ENCODE peak calls at places on chromosomes 4 and X, in seven cellular contexts. M, G, J, T, I, X and N are unnamed samples.

GRCh38 chr4:109432676-109433075 is 939 bp upstream of the SEC24B start:
- DNase-seq in M (no peak), G (no peak), J (no peak), T (no peak), I (no peak), X (no peak), N (peak; percentile 10)

GRCh38 chr4:105455998-105456397 is 17.9 kb downstream of the PPA2 start:
- DNase-seq in M (no peak), G (no peak), J (no peak), T (no peak), I (no peak), X (no peak), N (no peak)

GRCh38 chrX:42143866-42144592 is 220.7 kb upstream of the CASK start:
- DNase-seq in M (no peak), G (no peak), J (no peak), T (no peak), I (no peak), X (no peak), N (no peak)

GRCh38 chr4:7414736-7415510 is 19.8 kb downstream of the PSAPL1 start:
- DNase-seq in M (no peak), G (no peak), J (no peak), T (no peak), I (no peak), X (no peak), N (no peak)

GRCh38 chrX:70878925-70879324 is 29.6 kb downstream of the TEX11 start:
- DNase-seq in M (no peak), G (no peak), J (no peak), T (no peak), I (no peak), X (peak; percentile 1), N (no peak)

GRCh38 chrX:103531002-103531401 is 11.7 kb upstream of the RAB40A start:
- DNase-seq in M (no peak), G (no peak), J (no peak), T (no peak), I (no peak), X (no peak), N (no peak)

GRCh38 chrX:12895856-12896255 is 10.6 kb upstream of the TLR8 start:
- DNase-seq in M (no peak), G (no peak), J (no peak), T (no peak), I (no peak), X (no peak), N (no peak)

GRCh38 chr4:89303177-89303576 is 4.4 kb downstream of the GPRIN3 start:
- DNase-seq in M (no peak), G (no peak), J (no peak), T (no peak), I (no peak), X (no peak), N (no peak)

GRCh38 chr4:147136783-147137182 is 191.1 kb upstream of the TTC29 start:
- DNase-seq in M (no peak), G (no peak), J (no peak), T (no peak), I (no peak), X (no peak), N (no peak)

GRCh38 chr4:67929447-67929846 is 33.8 kb downstream of the TMPRSS11A start:
- DNase-seq in M (no peak), G (no peak), J (no peak), T (no peak), I (peak; percentile 45), X (no peak), N (no peak)

GRCh38 chr4:182142146-182143085 is 100.8 kb upstream of the TENM3 start:
- DNase-seq in M (no peak), G (no peak), J (no peak), T (no peak), I (no peak), X (no peak), N (no peak)

GRCh38 chr4:137193564-137193963 is 338.7 kb downstream of the PCDH18 start:
- DNase-seq in M (no peak), G (no peak), J (no peak), T (no peak), I (no peak), X (no peak), N (no peak)

GRCh38 chr4:137200322-137200721 is 332.0 kb downstream of the PCDH18 start:
- DNase-seq in M (no peak), G (no peak), J (no peak), T (peak; percentile 13), I (no peak), X (no peak), N (no peak)

GRCh38 chr4:137203601-137204000 is 328.7 kb downstream of the PCDH18 start:
- DNase-seq in M (no peak), G (no peak), J (no peak), T (no peak), I (no peak), X (no peak), N (peak; percentile 4)

DNA sequence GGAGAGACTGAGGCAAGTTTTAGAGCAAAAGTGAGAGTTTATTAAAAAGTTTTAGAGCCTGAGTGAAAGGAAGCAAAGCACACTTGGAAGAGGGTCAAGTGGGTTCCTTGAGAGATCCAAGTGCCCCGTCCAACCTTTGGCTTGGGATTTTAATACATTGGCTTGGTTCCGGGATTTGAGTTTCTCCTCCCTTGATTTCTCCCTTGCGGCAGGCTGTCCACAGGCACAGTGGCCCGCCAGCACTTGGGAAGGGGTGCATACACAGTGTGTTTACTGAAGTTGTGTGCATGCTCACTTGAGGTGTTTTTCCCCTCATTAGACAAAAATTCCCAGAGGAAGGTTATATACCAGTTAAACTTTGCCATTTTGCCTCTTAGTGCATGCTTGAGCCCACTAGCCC is 333.5 kb downstream of the PCDH18 start:
- DNase-seq in M (no peak), G (no peak), J (no peak), T (no peak), I (no peak), X (no peak), N (no peak)
- TF ChIP-seq JUND in M (no peak), G (no peak), J (no peak), T (no peak), I (no peak), X (no peak), N (no peak)

GRCh38 chr4:176383273-176384077 is 63.7 kb downstream of the SPCS3 start:
- DNase-seq in M (no peak), G (no peak), J (no peak), T (no peak), I (no peak), X (no peak), N (no peak)
- TF ChIP-seq JUND in M (no peak), G (no peak), J (no peak), T (no peak), I (no peak), X (no peak), N (no peak)

DNA sequence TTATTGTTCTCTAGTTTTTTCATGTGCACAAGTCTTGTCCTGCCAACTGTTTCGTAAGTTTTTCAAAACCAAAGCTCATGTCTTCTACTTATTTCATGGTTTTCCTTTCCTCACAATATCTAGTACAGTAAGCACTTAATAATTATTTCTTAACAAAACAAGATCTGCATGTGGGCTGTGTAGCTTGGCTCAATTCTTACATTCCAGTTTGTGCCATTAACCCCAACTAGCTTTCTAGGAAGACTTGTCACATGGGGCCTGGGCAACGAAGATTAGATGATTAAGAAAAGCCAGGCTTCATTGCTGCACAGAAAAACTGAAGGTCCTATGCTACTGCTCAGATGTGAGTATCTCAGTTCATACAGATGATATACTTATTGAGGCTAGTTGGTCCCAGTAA is 155.3 kb upstream of the TEX13A start:
- DNase-seq in M (no peak), G (no peak), J (no peak), T (no peak), I (no peak), X (no peak), N (no peak)
- TF ChIP-seq JUND in M (no peak), G (no peak), J (no peak), T (no peak), I (no peak), X (no peak), N (no peak)

DNA sequence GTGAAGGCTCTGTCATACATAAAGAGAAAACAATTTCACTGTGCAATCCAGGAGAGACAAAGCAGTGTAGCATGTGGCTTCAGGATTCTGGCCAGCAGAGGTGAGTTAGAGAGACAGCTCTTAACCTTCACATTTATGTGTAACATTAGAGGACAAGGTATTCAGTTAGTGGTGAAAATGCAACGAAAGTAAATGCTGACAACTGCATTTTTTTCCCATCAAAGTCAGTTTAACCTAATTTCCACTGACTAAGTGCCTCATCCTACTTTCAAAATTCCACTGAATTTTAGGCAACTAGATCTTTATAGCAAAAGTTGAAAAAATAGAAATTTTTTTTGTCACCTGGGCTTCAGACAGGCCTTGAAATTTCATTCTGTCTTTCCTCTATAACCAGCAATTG is 130.8 kb upstream of the LNX1 start:
- DNase-seq in M (no peak), G (no peak), J (no peak), T (no peak), I (no peak), X (no peak), N (no peak)
- TF ChIP-seq JUND in M (no peak), G (no peak), J (no peak), T (no peak), I (no peak), X (no peak), N (no peak)

DNA sequence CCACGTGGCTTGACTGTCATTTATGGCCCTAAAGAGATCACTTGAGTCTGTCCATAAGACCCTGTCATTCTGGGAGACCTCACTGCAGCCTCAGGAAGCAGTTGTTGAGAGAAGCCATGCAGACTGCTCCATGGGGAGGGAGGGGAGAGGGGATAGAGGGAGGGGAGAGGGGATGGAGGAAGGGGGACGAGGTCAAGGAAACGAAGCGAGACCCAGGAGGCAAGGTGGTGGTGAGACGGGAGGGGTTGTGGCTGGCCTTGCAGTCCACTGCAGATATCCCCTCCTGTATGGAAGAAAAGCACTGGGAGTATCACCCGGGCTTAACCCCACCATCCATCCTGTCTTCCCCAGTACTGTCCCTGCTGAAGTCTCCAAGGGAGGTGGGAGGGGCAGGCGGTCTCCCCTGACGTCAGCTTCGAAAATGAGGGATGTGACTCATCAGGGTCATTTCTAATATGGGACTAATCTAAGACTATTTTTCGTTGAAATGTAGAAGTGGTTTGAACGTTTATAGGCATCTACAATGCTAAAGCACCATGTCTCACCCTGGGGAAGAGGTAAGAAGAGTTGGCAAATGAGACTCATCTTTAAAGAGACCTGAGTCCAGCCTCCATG is 5.6 kb downstream of the TMEM255A start:
- DNase-seq in M (no peak), G (no peak), J (no peak), T (no peak), I (no peak), X (no peak), N (no peak)
- TF ChIP-seq JUND in M (no peak), G (no peak), J (peak; percentile 76), T (no peak), I (no peak), X (no peak), N (no peak)

GRCh38 chr4:8837181-8837811 is 34.3 kb downstream of the HMX1 start:
- DNase-seq in M (no peak), G (no peak), J (no peak), T (peak; percentile 26), I (no peak), X (no peak), N (peak; percentile 20)
- TF ChIP-seq JUND in M (no peak), G (no peak), J (no peak), T (no peak), I (no peak), X (no peak), N (no peak)